ENCODE peak calls at places on chromosomes 2 and 18, in four cellular contexts. H is IMR-90, B is K562, Q is keratinocyte. D is an unnamed sample.

GRCh38 chr2:241844831-241845578 is 13.7 kb downstream of the PDCD1 start:
- DNase-seq in H (no peak), B (no peak), Q (no peak), D (no peak)

GRCh38 chr2:226798422-226799210 is 1.0 kb downstream of the IRS1 start:
- DNase-seq in H (peak; percentile 55), B (no peak), Q (no peak), D (no peak)

GRCh38 chr2:136136921-136137320 is 19.0 kb upstream of the CXCR4 start:
- DNase-seq in H (no peak), B (no peak), Q (no peak), D (no peak)

GRCh38 chr2:186101603-186102002 is 363.0 kb downstream of the FSIP2 start:
- DNase-seq in H (no peak), B (no peak), Q (no peak), D (peak; percentile 73)

GRCh38 chr2:25251461-25252273 is 83.3 kb upstream of the POMC start:
- DNase-seq in H (peak; percentile 7), B (peak; percentile 74), Q (peak; percentile 11), D (peak; percentile 64)

GRCh38 chr2:101768480-101769077 is 71.1 kb downstream of the MAP4K4 start:
- DNase-seq in H (no peak), B (no peak), Q (no peak), D (no peak)

GRCh38 chr2:64400733-64401500 is 53.0 kb upstream of the LGALSL start:
- DNase-seq in H (no peak), B (no peak), Q (no peak), D (no peak)

GRCh38 chr2:134226561-134226960 is 27.3 kb upstream of the MGAT5 start:
- DNase-seq in H (no peak), B (no peak), Q (no peak), D (no peak)

GRCh38 chr18:9872823-9873222 is 12.9 kb upstream of the TXNDC2 start:
- DNase-seq in H (no peak), B (no peak), Q (no peak), D (no peak)

GRCh38 chr2:74148457-74149248 is 941 bp upstream of the BOLA3 start:
- DNase-seq in H (no peak), B (no peak), Q (no peak), D (no peak)

GRCh38 chr18:78601923-78602322 is 377.7 kb upstream of the SALL3 start:
- DNase-seq in H (no peak), B (no peak), Q (no peak), D (no peak)

GRCh38 chr2:218010116-218010837 is 7.5 kb upstream of the TNS1 start:
- DNase-seq in H (peak; percentile 51), B (peak; percentile 68), Q (no peak), D (peak; percentile 26)

GRCh38 chr2:230441188-230441897 is 25.3 kb downstream of the SP100 start:
- DNase-seq in H (peak; percentile 73), B (no peak), Q (no peak), D (peak; percentile 82)

GRCh38 chr2:85909005-85909404 is 20.2 kb upstream of the ST3GAL5 start:
- DNase-seq in H (no peak), B (no peak), Q (peak; percentile 65), D (no peak)

GRCh38 chr2:11203480-11203879 is 48.2 kb downstream of the SLC66A3 start:
- DNase-seq in H (peak; percentile 69), B (no peak), Q (no peak), D (peak; percentile 71)

GRCh38 chr2:196823750-196824149 is 14.6 kb upstream of the C2orf66 start:
- DNase-seq in H (peak; percentile 86), B (no peak), Q (no peak), D (peak; percentile 59)

GRCh38 chr2:73892631-73893329 is at the start of gene ACTG2:
- DNase-seq in H (peak; percentile 91), B (no peak), Q (no peak), D (no peak)

GRCh38 chr2:128269358-128270305 is 49.0 kb downstream of the HS6ST1 start:
- DNase-seq in H (no peak), B (no peak), Q (no peak), D (no peak)

GRCh38 chr2:174753038-174753633 is 11.1 kb downstream of the CHRNA1 start:
- DNase-seq in H (no peak), B (no peak), Q (no peak), D (no peak)

GRCh38 chr2:229586746-229587705 is 127.3 kb downstream of the DNER start:
- DNase-seq in H (peak; percentile 60), B (peak; percentile 42), Q (peak; percentile 92), D (peak; percentile 53)

GRCh38 chr2:7588295-7588694 is 671.1 kb downstream of the RNF144A start:
- DNase-seq in H (no peak), B (no peak), Q (no peak), D (no peak)

GRCh38 chr2:191165190-191165643 is 14.4 kb upstream of the STAT4 start:
- DNase-seq in H (peak; percentile 72), B (peak; percentile 7), Q (no peak), D (peak; percentile 68)

GRCh38 chr2:28507806-28508764 is 12.2 kb downstream of the PLB1 start:
- DNase-seq in H (peak; percentile 17), B (peak; percentile 54), Q (peak; percentile 90), D (no peak)

GRCh38 chr2:156935611-156936010 is 321.9 kb upstream of the GALNT5 start:
- DNase-seq in H (no peak), B (no peak), Q (no peak), D (no peak)

GRCh38 chr2:26584656-26585055 is 56.5 kb downstream of the CIB4 start:
- DNase-seq in H (no peak), B (no peak), Q (no peak), D (no peak)

GRCh38 chr2:118084483-118085089 is 3.7 kb upstream of the INSIG2 start:
- DNase-seq in H (no peak), B (no peak), Q (no peak), D (no peak)

GRCh38 chr18:48838921-48839818 is 111.6 kb downstream of the SMAD7 start:
- DNase-seq in H (peak; percentile 73), B (no peak), Q (no peak), D (no peak)

GRCh38 chr18:74515620-74516231 is 18.6 kb upstream of the CNDP1 start:
- DNase-seq in H (no peak), B (no peak), Q (no peak), D (no peak)

GRCh38 chr2:216804357-216805350 is 55.2 kb downstream of the TNP1 start:
- DNase-seq in H (peak; percentile 28), B (no peak), Q (no peak), D (no peak)

GRCh38 chr18:48840491-48840877 is 110.3 kb downstream of the SMAD7 start:
- DNase-seq in H (no peak), B (no peak), Q (no peak), D (no peak)

GRCh38 chr18:59051470-59052165 is 88.1 kb upstream of the SEC11C start:
- DNase-seq in H (no peak), B (no peak), Q (no peak), D (no peak)

GRCh38 chr2:42238644-42239288 is 69.6 kb downstream of the EML4 start:
- DNase-seq in H (no peak), B (no peak), Q (no peak), D (peak; percentile 13)

GRCh38 chr18:27856839-27857238 is 320.1 kb downstream of the CDH2 start:
- DNase-seq in H (no peak), B (no peak), Q (no peak), D (no peak)

GRCh38 chr2:174442546-174443510 is 44.0 kb downstream of the GPR155 start:
- DNase-seq in H (peak; percentile 89), B (no peak), Q (peak; percentile 4), D (no peak)

GRCh38 chr2:173264603-173265366 is 89.9 kb upstream of the CDCA7 start:
- DNase-seq in H (no peak), B (no peak), Q (no peak), D (no peak)

GRCh38 chr2:239027431-239028252 is 179.8 kb downstream of the TWIST2 start:
- DNase-seq in H (no peak), B (no peak), Q (no peak), D (no peak)

GRCh38 chr2:192373754-192374153 is 179.0 kb upstream of the TMEFF2 start:
- DNase-seq in H (no peak), B (no peak), Q (no peak), D (no peak)

GRCh38 chr2:192377174-192377573 is 182.4 kb upstream of the TMEFF2 start:
- DNase-seq in H (no peak), B (no peak), Q (no peak), D (no peak)

DNA sequence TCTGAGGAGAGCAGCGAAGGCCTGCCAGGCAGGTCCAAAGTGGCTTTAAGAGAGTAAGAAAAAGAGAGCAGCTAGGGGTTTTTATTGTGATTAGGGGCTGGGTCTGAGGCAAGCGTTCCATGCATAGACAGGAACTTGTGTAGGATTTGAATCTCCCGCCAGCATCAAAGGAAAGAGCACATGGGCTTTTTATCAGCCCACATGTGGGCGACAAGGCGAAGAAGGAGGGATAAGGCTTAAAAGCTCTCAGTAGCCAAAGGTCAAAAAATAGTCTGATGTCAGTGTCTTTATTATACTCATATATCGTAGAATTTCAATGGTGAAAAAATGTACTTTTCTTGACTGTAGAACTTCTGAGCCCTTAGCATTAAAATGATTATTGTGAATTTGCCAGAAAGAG is 178.5 kb upstream of the TMEFF2 start:
- DNase-seq in H (no peak), B (no peak), Q (no peak), D (no peak)
- H3K9me1 ChIP-seq in H (no peaks in the 10 kb centered on the region), B (no peaks in the 10 kb centered on the region), Q (no peaks in the 10 kb centered on the region), D (no peaks in the 10 kb centered on the region)

DNA sequence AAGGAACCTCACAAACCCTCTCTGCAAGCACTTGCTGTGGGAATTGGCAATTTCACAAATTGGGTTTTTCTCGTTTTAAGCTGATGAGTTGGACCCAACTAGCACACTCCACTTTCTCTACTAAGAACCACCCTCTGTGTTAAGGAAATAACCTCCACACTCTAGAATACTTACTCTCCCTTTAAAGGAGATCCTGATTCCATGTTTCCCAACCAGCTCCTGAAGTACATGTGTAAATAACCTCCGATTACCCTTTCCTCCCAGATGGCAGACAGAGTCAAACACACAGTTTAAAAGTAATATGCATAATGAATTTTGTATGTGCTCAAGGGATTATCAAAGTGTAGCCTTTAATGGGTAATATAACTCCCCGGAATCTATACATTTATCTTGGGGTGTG is 171.2 kb upstream of the OSR1 start:
- DNase-seq in H (no peak), B (no peak), Q (no peak), D (no peak)
- H3K9me1 ChIP-seq in H (no peaks in the 10 kb centered on the region), B (no peaks in the 10 kb centered on the region), Q (no peaks in the 10 kb centered on the region), D (no peaks in the 10 kb centered on the region)

GRCh38 chr2:80459028-80459427 is 154.5 kb upstream of the LRRTM1 start:
- DNase-seq in H (no peak), B (no peak), Q (no peak), D (no peak)

GRCh38 chr2:80467262-80467811 is 162.8 kb upstream of the LRRTM1 start:
- DNase-seq in H (no peak), B (no peak), Q (no peak), D (no peak)

GRCh38 chr2:80464275-80464674 is 159.7 kb upstream of the LRRTM1 start:
- DNase-seq in H (no peak), B (no peak), Q (no peak), D (no peak)

GRCh38 chr2:80461505-80462197 is 157.1 kb upstream of the LRRTM1 start:
- DNase-seq in H (no peak), B (no peak), Q (no peak), D (no peak)

GRCh38 chr2:80462654-80463053 is 158.1 kb upstream of the LRRTM1 start:
- DNase-seq in H (no peak), B (no peak), Q (no peak), D (no peak)
- H3K9me1 ChIP-seq in H (no peaks in the 10 kb centered on the region), B (no peaks in the 10 kb centered on the region), Q (no peaks in the 10 kb centered on the region), D (no peaks in the 10 kb centered on the region)

DNA sequence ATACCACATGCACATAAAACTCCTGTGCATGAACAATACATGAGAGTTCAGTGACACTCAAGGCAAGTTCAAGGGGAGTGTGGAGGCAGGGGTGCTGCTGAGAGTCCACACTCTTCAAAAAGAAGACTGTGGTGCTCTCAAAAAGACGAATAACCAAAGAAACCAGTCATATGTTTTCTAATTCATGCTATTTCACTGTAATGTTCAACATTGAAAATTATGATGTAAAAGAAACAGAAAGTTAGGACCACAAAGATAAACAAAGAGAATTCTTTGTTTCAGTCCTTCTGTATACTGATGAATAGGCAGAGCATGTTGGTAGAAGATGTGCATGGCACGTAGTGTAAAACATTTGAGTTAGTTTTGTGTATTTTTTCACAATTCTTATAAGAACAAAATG is 864.2 kb upstream of the LRATD1 start:
- DNase-seq in H (no peak), B (no peak), Q (no peak), D (no peak)
- H3K9me1 ChIP-seq in H (no peaks in the 10 kb centered on the region), B (no peaks in the 10 kb centered on the region), Q (no peaks in the 10 kb centered on the region), D (no peaks in the 10 kb centered on the region)